ENCODE peak calls at places on chromosome 22, in eight cellular contexts. Q is EH, J is T-helper 2 cell, Y is kidney epithelial cell, T is brain microvascular endothelial cell, R is NCI-H460, V is GM12891, P is EL. D is an unnamed sample.

GRCh38 chr22:19480173-19480568 is 451 bp downstream of the CDC45 start:
- DNase-seq in Q (no peak), J (no peak), Y (no peak), T (no peak), R (no peak), V (no peak), P (no peak), D (no peak)

GRCh38 chr22:24894998-24895397 is 51.5 kb downstream of the LHFPL7 start:
- DNase-seq in Q (peak; percentile 8), J (no peak), Y (peak; percentile 14), T (peak; percentile 56), R (peak; percentile 69), V (no peak), P (peak; percentile 24), D (peak; percentile 51)

GRCh38 chr22:41504397-41504796 is 35.5 kb downstream of the ACO2 start:
- DNase-seq in Q (peak; percentile 30), J (no peak), Y (no peak), T (peak; percentile 49), R (peak; percentile 17), V (no peak), P (no peak), D (no peak)

GRCh38 chr22:40967120-40967760 is 16.1 kb downstream of the RBX1 start:
- DNase-seq in Q (no peak), J (no peak), Y (no peak), T (no peak), R (no peak), V (no peak), P (no peak), D (no peak)

GRCh38 chr22:22882033-22882717 is 5.4 kb upstream of the IGLL5 start:
- DNase-seq in Q (peak; percentile 13), J (no peak), Y (no peak), T (no peak), R (no peak), V (no peak), P (peak; percentile 7), D (peak; percentile 43)

GRCh38 chr22:38462960-38463784 is 4.7 kb upstream of the KDELR3 start:
- DNase-seq in Q (no peak), J (no peak), Y (no peak), T (no peak), R (no peak), V (no peak), P (no peak), D (peak; percentile 63)

GRCh38 chr22:50470491-50470890 is 4.3 kb downstream of the SBF1 start:
- DNase-seq in Q (no peak), J (no peak), Y (no peak), T (no peak), R (no peak), V (no peak), P (no peak), D (no peak)

GRCh38 chr22:45314054-45314721 is 4.5 kb downstream of the FAM118A start:
- DNase-seq in Q (no peak), J (no peak), Y (no peak), T (no peak), R (no peak), V (no peak), P (no peak), D (no peak)

GRCh38 chr22:49686495-49687219 is 141.0 kb downstream of the BRD1 start:
- DNase-seq in Q (no peak), J (no peak), Y (no peak), T (no peak), R (no peak), V (no peak), P (no peak), D (no peak)

GRCh38 chr22:28247667-28248363 is 328.8 kb upstream of the PITPNB start:
- DNase-seq in Q (no peak), J (no peak), Y (no peak), T (no peak), R (no peak), V (no peak), P (no peak), D (no peak)

GRCh38 chr22:50259302-50259701 is 2.2 kb downstream of the MAPK12 start:
- DNase-seq in Q (no peak), J (no peak), Y (no peak), T (no peak), R (no peak), V (no peak), P (no peak), D (no peak)

GRCh38 chr22:26134654-26135330 is 34.5 kb upstream of the SEZ6L start:
- DNase-seq in Q (no peak), J (no peak), Y (no peak), T (no peak), R (no peak), V (no peak), P (peak; percentile 4), D (peak; percentile 2)

GRCh38 chr22:48068323-48068722 is 1305.9 kb downstream of the TBC1D22A start:
- DNase-seq in Q (no peak), J (no peak), Y (no peak), T (no peak), R (no peak), V (no peak), P (no peak), D (no peak)

GRCh38 chr22:23251445-23252093 is 71.3 kb downstream of the BCR start:
- DNase-seq in Q (peak; percentile 13), J (no peak), Y (no peak), T (no peak), R (no peak), V (no peak), P (peak; percentile 18), D (peak; percentile 64)

GRCh38 chr22:37760152-37760551 is 47.6 kb upstream of the GCAT start:
- DNase-seq in Q (no peak), J (no peak), Y (no peak), T (no peak), R (no peak), V (no peak), P (no peak), D (no peak)

D was measured in kidney tubule cell.